ENCODE peak calls at places on chromosomes 5 and 9, in five cellular contexts. One of them, this sample, is unnamed.

GRCh38 chr5:26868504-26868903 is 169.9 kb downstream of the CDH9 start:
- DNase-seq in pancreas: no peak
- DNase-seq in upper lobe of right lung: no peak
- DNase-seq in A549: no peak
- DNase-seq in mesenchymal stem cell: no peak
- DNase-seq in this sample: no peak

GRCh38 chr5:163846512-163846911 is 341.1 kb downstream of the MAT2B start:
- DNase-seq in mesenchymal stem cell: peak
- DNase-seq in pancreas: no peak
- DNase-seq in A549: no peak
- DNase-seq in upper lobe of right lung: no peak
- DNase-seq in this sample: no peak

GRCh38 chr5:142520885-142521284 is 165.0 kb downstream of the FGF1 start:
- DNase-seq in pancreas: no peak
- DNase-seq in upper lobe of right lung: no peak
- DNase-seq in mesenchymal stem cell: peak
- DNase-seq in A549: no peak
- DNase-seq in this sample: no peak

GRCh38 chr5:129991780-129992179 is 87.5 kb downstream of the CHSY3 start:
- DNase-seq in A549: no peak
- DNase-seq in upper lobe of right lung: no peak
- DNase-seq in pancreas: no peak
- DNase-seq in mesenchymal stem cell: no peak
- DNase-seq in this sample: no peak

GRCh38 chr9:89453452-89453851 is 44.5 kb downstream of the SEMA4D start:
- DNase-seq in mesenchymal stem cell: no peak
- DNase-seq in A549: no peak
- DNase-seq in pancreas: peak
- DNase-seq in upper lobe of right lung: no peak
- DNase-seq in this sample: peak

GRCh38 chr9:2385746-2386145 is 235.8 kb upstream of the VLDLR start:
- DNase-seq in upper lobe of right lung: no peak
- DNase-seq in A549: no peak
- DNase-seq in pancreas: no peak
- DNase-seq in mesenchymal stem cell: no peak
- DNase-seq in this sample: no peak

GRCh38 chr5:51380603-51381207 is 2.5 kb upstream of the ISL1 start:
- DNase-seq in upper lobe of right lung: no peak
- DNase-seq in A549: no peak
- DNase-seq in mesenchymal stem cell: peak
- DNase-seq in pancreas: no peak
- DNase-seq in this sample: no peak

GRCh38 chr9:130194406-130194932 is 22.3 kb downstream of the NCS1 start:
- DNase-seq in pancreas: no peak
- DNase-seq in upper lobe of right lung: no peak
- DNase-seq in mesenchymal stem cell: no peak
- DNase-seq in A549: no peak
- DNase-seq in this sample: no peak

GRCh38 chr9:106936680-106937079 is 73.7 kb downstream of the ZNF462 start:
- DNase-seq in upper lobe of right lung: no peak
- DNase-seq in pancreas: no peak
- DNase-seq in A549: no peak
- DNase-seq in mesenchymal stem cell: no peak
- DNase-seq in this sample: no peak

GRCh38 chr9:81080900-81081299 is 608.4 kb downstream of the TLE1 start:
- DNase-seq in pancreas: no peak
- DNase-seq in A549: no peak
- DNase-seq in mesenchymal stem cell: no peak
- DNase-seq in upper lobe of right lung: no peak
- DNase-seq in this sample: no peak

GRCh38 chr9:136036050-136036449 is 59.0 kb downstream of the NACC2 start:
- DNase-seq in A549: no peak
- DNase-seq in mesenchymal stem cell: peak
- DNase-seq in upper lobe of right lung: no peak
- DNase-seq in pancreas: no peak
- DNase-seq in this sample: no peak

GRCh38 chr9:92961627-92962302 is 14.4 kb downstream of the FGD3 start:
- DNase-seq in A549: no peak
- DNase-seq in mesenchymal stem cell: no peak
- DNase-seq in pancreas: no peak
- DNase-seq in upper lobe of right lung: peak
- DNase-seq in this sample: no peak

GRCh38 chr5:96408276-96408777 is 24.7 kb downstream of the PCSK1 start:
- DNase-seq in mesenchymal stem cell: no peak
- DNase-seq in A549: peak
- DNase-seq in upper lobe of right lung: no peak
- DNase-seq in pancreas: no peak
- DNase-seq in this sample: no peak

GRCh38 chr9:127142291-127142690 is 19.9 kb upstream of the ANGPTL2 start:
- DNase-seq in pancreas: no peak
- DNase-seq in upper lobe of right lung: no peak
- DNase-seq in mesenchymal stem cell: no peak
- DNase-seq in A549: no peak
- DNase-seq in this sample: no peak

GRCh38 chr5:107011530-107012115 is 659.1 kb downstream of the EFNA5 start:
- DNase-seq in upper lobe of right lung: no peak
- DNase-seq in mesenchymal stem cell: no peak
- DNase-seq in A549: no peak
- DNase-seq in pancreas: no peak
- DNase-seq in this sample: no peak

GRCh38 chr9:69120380-69121154 is 53.5 kb upstream of the TJP2 start:
- DNase-seq in A549: no peak
- DNase-seq in upper lobe of right lung: peak
- DNase-seq in mesenchymal stem cell: no peak
- DNase-seq in pancreas: peak
- DNase-seq in this sample: no peak

GRCh38 chr9:4680750-4681149 is 1.4 kb downstream of the CDC37L1 start:
- DNase-seq in pancreas: no peak
- DNase-seq in A549: no peak
- DNase-seq in upper lobe of right lung: no peak
- DNase-seq in mesenchymal stem cell: peak
- DNase-seq in this sample: no peak

GRCh38 chr5:169856571-169856970 is 123.7 kb downstream of the INSYN2B start:
- DNase-seq in pancreas: no peak
- DNase-seq in upper lobe of right lung: no peak
- DNase-seq in mesenchymal stem cell: peak
- DNase-seq in A549: peak
- DNase-seq in this sample: no peak

GRCh38 chr9:20022410-20022809 is 233.6 kb upstream of the SLC24A2 start:
- DNase-seq in mesenchymal stem cell: peak
- DNase-seq in pancreas: no peak
- DNase-seq in upper lobe of right lung: no peak
- DNase-seq in A549: no peak
- DNase-seq in this sample: no peak

GRCh38 chr5:96209829-96210228 is 223.2 kb downstream of the PCSK1 start:
- DNase-seq in A549: peak
- DNase-seq in upper lobe of right lung: no peak
- DNase-seq in mesenchymal stem cell: no peak
- DNase-seq in pancreas: no peak
- DNase-seq in this sample: no peak

GRCh38 chr9:17380126-17380861 is 198.6 kb upstream of the SH3GL2 start:
- DNase-seq in pancreas: no peak
- DNase-seq in mesenchymal stem cell: no peak
- DNase-seq in A549: no peak
- DNase-seq in upper lobe of right lung: no peak
- DNase-seq in this sample: no peak

GRCh38 chr9:87793292-87793691 is 67.4 kb downstream of the CTSL start:
- DNase-seq in upper lobe of right lung: no peak
- DNase-seq in pancreas: no peak
- DNase-seq in mesenchymal stem cell: peak
- DNase-seq in A549: peak
- DNase-seq in this sample: no peak

GRCh38 chr9:120713257-120714087 is 798 bp downstream of the MEGF9 start:
- DNase-seq in mesenchymal stem cell: no peak
- DNase-seq in A549: no peak
- DNase-seq in pancreas: peak
- DNase-seq in upper lobe of right lung: peak
- DNase-seq in this sample: no peak

GRCh38 chr5:37619353-37619752 is 220.5 kb downstream of the GDNF start:
- DNase-seq in upper lobe of right lung: no peak
- DNase-seq in pancreas: no peak
- DNase-seq in A549: no peak
- DNase-seq in mesenchymal stem cell: peak
- DNase-seq in this sample: no peak

GRCh38 chr5:171899792-171900191 is 106.6 kb downstream of the FBXW11 start:
- DNase-seq in pancreas: no peak
- DNase-seq in upper lobe of right lung: no peak
- DNase-seq in mesenchymal stem cell: no peak
- DNase-seq in A549: no peak
- DNase-seq in this sample: no peak

GRCh38 chr9:27771803-27772545 is 198.7 kb upstream of the C9orf72 start:
- DNase-seq in pancreas: no peak
- DNase-seq in mesenchymal stem cell: peak
- DNase-seq in upper lobe of right lung: no peak
- DNase-seq in A549: no peak
- DNase-seq in this sample: no peak

GRCh38 chr9:3138236-3139229 is 294.6 kb upstream of the PUM3 start:
- DNase-seq in A549: no peak
- DNase-seq in pancreas: no peak
- DNase-seq in mesenchymal stem cell: peak
- DNase-seq in upper lobe of right lung: no peak
- DNase-seq in this sample: no peak

GRCh38 chr5:38434981-38435710 is 121.3 kb downstream of the LIFR start:
- DNase-seq in mesenchymal stem cell: no peak
- DNase-seq in A549: no peak
- DNase-seq in upper lobe of right lung: no peak
- DNase-seq in pancreas: no peak
- DNase-seq in this sample: no peak

GRCh38 chr9:91180240-91180929 is 181.3 kb downstream of the AUH start:
- DNase-seq in mesenchymal stem cell: no peak
- DNase-seq in upper lobe of right lung: no peak
- DNase-seq in pancreas: peak
- DNase-seq in A549: no peak
- DNase-seq in this sample: no peak

GRCh38 chr5:176639208-176639607 is 8.1 kb upstream of the TSPAN17 start:
- DNase-seq in pancreas: no peak
- DNase-seq in A549: no peak
- DNase-seq in mesenchymal stem cell: no peak
- DNase-seq in upper lobe of right lung: no peak
- DNase-seq in this sample: no peak

GRCh38 chr5:176639981-176640380 is 7.3 kb upstream of the TSPAN17 start:
- DNase-seq in A549: no peak
- DNase-seq in mesenchymal stem cell: no peak
- DNase-seq in pancreas: no peak
- DNase-seq in upper lobe of right lung: no peak
- DNase-seq in this sample: peak

GRCh38 chr5:176638437-176638836 is 8.0 kb downstream of the EIF4E1B start:
- DNase-seq in mesenchymal stem cell: no peak
- DNase-seq in upper lobe of right lung: no peak
- DNase-seq in pancreas: no peak
- DNase-seq in A549: no peak
- DNase-seq in this sample: no peak

GRCh38 chr5:176636426-176636825 is 6.0 kb downstream of the EIF4E1B start:
- DNase-seq in mesenchymal stem cell: no peak
- DNase-seq in upper lobe of right lung: no peak
- DNase-seq in pancreas: no peak
- DNase-seq in A549: no peak
- DNase-seq in this sample: no peak

DNA sequence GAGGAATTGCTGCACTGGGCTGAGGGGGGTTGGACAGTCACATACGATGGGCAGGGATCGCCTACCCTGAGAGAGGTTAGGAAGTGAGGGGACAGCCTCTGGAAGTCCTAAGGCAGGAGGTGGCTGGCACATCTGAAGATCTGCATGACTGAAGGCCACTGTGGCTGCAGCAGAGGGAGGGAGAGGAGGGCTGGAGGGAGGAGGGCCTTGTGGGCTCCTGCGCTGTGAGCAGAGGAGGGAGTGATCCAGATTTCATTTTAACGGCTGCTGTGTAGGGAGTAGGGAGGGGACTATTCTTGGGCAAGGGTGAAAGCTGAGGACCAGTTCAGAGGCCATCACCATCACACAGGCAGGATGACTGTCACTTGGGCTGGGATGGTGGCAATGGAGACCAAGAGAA is 7.1 kb downstream of the EIF4E1B start:
- DNase-seq in A549: no peak
- DNase-seq in mesenchymal stem cell: no peak
- DNase-seq in pancreas: no peak
- DNase-seq in upper lobe of right lung: no peak
- DNase-seq in this sample: no peak
- H3K27ac ChIP-seq in A549: no peak
- H3K27ac ChIP-seq in mesenchymal stem cell: no peak
- H3K27ac ChIP-seq in pancreas: no peak
- H3K27ac ChIP-seq in upper lobe of right lung: no peak
- H3K27ac ChIP-seq in this sample: no peak

GRCh38 chr9:134626141-134626423 is 15.5 kb upstream of the COL5A1 start:
- DNase-seq in mesenchymal stem cell: no peak
- DNase-seq in upper lobe of right lung: no peak
- DNase-seq in A549: no peak
- DNase-seq in pancreas: no peak
- DNase-seq in this sample: no peak
- H3K27ac ChIP-seq in mesenchymal stem cell: no peak
- H3K27ac ChIP-seq in upper lobe of right lung: no peak
- H3K27ac ChIP-seq in A549: peak
- H3K27ac ChIP-seq in pancreas: no peak
- H3K27ac ChIP-seq in this sample: no peak

GRCh38 chr5:520850-521226 is 3.4 kb downstream of the SLC9A3 start:
- DNase-seq in upper lobe of right lung: no peak
- DNase-seq in pancreas: no peak
- DNase-seq in mesenchymal stem cell: no peak
- DNase-seq in A549: no peak
- DNase-seq in this sample: no peak

GRCh38 chr5:520196-520849 is 3.9 kb downstream of the SLC9A3 start:
- DNase-seq in pancreas: no peak
- DNase-seq in mesenchymal stem cell: no peak
- DNase-seq in upper lobe of right lung: no peak
- DNase-seq in A549: no peak
- DNase-seq in this sample: no peak

GRCh38 chr5:516980-517379 is 7.3 kb downstream of the SLC9A3 start:
- DNase-seq in upper lobe of right lung: no peak
- DNase-seq in mesenchymal stem cell: no peak
- DNase-seq in A549: no peak
- DNase-seq in pancreas: no peak
- DNase-seq in this sample: no peak

GRCh38 chr5:517535-518100 is 6.6 kb downstream of the SLC9A3 start:
- DNase-seq in mesenchymal stem cell: no peak
- DNase-seq in pancreas: no peak
- DNase-seq in upper lobe of right lung: no peak
- DNase-seq in A549: no peak
- DNase-seq in this sample: no peak

DNA sequence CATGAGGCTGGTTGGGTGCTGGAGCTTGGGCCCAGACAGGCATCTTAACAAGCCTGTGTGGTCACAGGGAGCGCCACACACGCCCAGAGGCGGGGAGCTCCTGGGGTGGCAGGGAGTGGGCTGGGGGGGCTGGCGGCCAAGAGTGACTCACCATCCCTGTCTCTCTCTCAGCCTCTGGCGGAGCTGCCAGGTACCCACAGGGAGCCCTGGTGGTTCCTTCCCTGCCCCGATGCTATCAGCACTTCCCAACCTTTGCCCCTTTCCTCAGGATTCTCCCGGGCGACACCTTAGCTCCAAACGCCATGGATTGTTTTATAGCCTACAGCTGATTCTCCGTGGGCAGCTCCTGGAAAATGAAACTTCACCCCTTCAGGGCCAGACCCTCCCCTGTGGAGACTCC is 5.5 kb downstream of the SLC9A3 start:
- DNase-seq in mesenchymal stem cell: no peak
- DNase-seq in pancreas: no peak
- DNase-seq in A549: no peak
- DNase-seq in upper lobe of right lung: no peak
- DNase-seq in this sample: no peak
- H3K27ac ChIP-seq in mesenchymal stem cell: no peak
- H3K27ac ChIP-seq in pancreas: no peak
- H3K27ac ChIP-seq in A549: no peak
- H3K27ac ChIP-seq in upper lobe of right lung: no peak
- H3K27ac ChIP-seq in this sample: no peak

GRCh38 chr9:28970241-28970654 is 1397.0 kb upstream of the C9orf72 start:
- DNase-seq in A549: no peak
- DNase-seq in pancreas: no peak
- DNase-seq in mesenchymal stem cell: no peak
- DNase-seq in upper lobe of right lung: no peak
- DNase-seq in this sample: no peak
- H3K27ac ChIP-seq in A549: no peak
- H3K27ac ChIP-seq in pancreas: no peak
- H3K27ac ChIP-seq in mesenchymal stem cell: no peak
- H3K27ac ChIP-seq in upper lobe of right lung: no peak
- H3K27ac ChIP-seq in this sample: no peak

This sample was measured in substantia nigra.